ENCODE peak calls at places on chromosomes 16 and 17, in four cellular contexts. One of them, this sample, is unnamed.
A peak's percentile ranks its signal among the peaks of the same experiment; 100 is the strongest.

GRCh38 chr17:16407911-16408588 is 7.3 kb upstream of the TRPV2 start:
- DNase-seq in B cell: peak; percentile 71
- DNase-seq in cardiac muscle cell: peak; percentile 71
- DNase-seq in tibial artery: peak; percentile 81
- DNase-seq in this sample: peak; percentile 39

GRCh38 chr16:30931068-30931655 is 7.8 kb downstream of the FBXL19 start:
- DNase-seq in B cell: no peak
- DNase-seq in tibial artery: no peak
- DNase-seq in cardiac muscle cell: peak; percentile 37
- DNase-seq in this sample: no peak

GRCh38 chr17:33873218-33873617 is 381.9 kb upstream of the CCL2 start:
- DNase-seq in B cell: no peak
- DNase-seq in cardiac muscle cell: no peak
- DNase-seq in tibial artery: no peak
- DNase-seq in this sample: no peak

GRCh38 chr17:39767147-39767546 is 29.4 kb downstream of the GRB7 start:
- DNase-seq in tibial artery: no peak
- DNase-seq in B cell: no peak
- DNase-seq in cardiac muscle cell: no peak
- DNase-seq in this sample: no peak

GRCh38 chr16:88806491-88807111 is 3.0 kb downstream of the CDT1 start:
- DNase-seq in B cell: no peak
- DNase-seq in cardiac muscle cell: no peak
- DNase-seq in tibial artery: peak; percentile 68
- DNase-seq in this sample: no peak

GRCh38 chr16:53029971-53030370 is 22.7 kb downstream of the CHD9NB start:
- DNase-seq in tibial artery: no peak
- DNase-seq in cardiac muscle cell: no peak
- DNase-seq in B cell: no peak
- DNase-seq in this sample: no peak

GRCh38 chr17:67490471-67490870 is 113.4 kb downstream of the PITPNC1 start:
- DNase-seq in tibial artery: peak; percentile 65
- DNase-seq in B cell: no peak
- DNase-seq in cardiac muscle cell: no peak
- DNase-seq in this sample: peak; percentile 21

GRCh38 chr16:64428463-64428862 is 693.4 kb downstream of the CDH11 start:
- DNase-seq in tibial artery: no peak
- DNase-seq in B cell: no peak
- DNase-seq in cardiac muscle cell: no peak
- DNase-seq in this sample: no peak

GRCh38 chr17:16479264-16479663 is 12.7 kb downstream of the LRRC75A start:
- DNase-seq in B cell: no peak
- DNase-seq in cardiac muscle cell: no peak
- DNase-seq in tibial artery: no peak
- DNase-seq in this sample: no peak

GRCh38 chr17:9880582-9880999 is 24.5 kb downstream of the RCVRN start:
- DNase-seq in B cell: no peak
- DNase-seq in tibial artery: no peak
- DNase-seq in cardiac muscle cell: no peak
- DNase-seq in this sample: no peak

GRCh38 chr17:37710344-37710886 is 34.4 kb downstream of the HNF1B start:
- DNase-seq in tibial artery: no peak
- DNase-seq in B cell: no peak
- DNase-seq in cardiac muscle cell: no peak
- DNase-seq in this sample: no peak

GRCh38 chr16:22373662-22374310 is 633 bp downstream of the CDR2 start:
- DNase-seq in B cell: peak; percentile 57
- DNase-seq in tibial artery: peak; percentile 75
- DNase-seq in cardiac muscle cell: peak; percentile 42
- DNase-seq in this sample: peak; percentile 34

GRCh38 chr16:71460246-71460645 is 1.8 kb downstream of the ZNF23 start:
- DNase-seq in tibial artery: no peak
- DNase-seq in B cell: no peak
- DNase-seq in cardiac muscle cell: no peak
- DNase-seq in this sample: no peak

GRCh38 chr16:71456801-71457200 is 5.2 kb downstream of the ZNF23 start:
- DNase-seq in B cell: no peak
- DNase-seq in cardiac muscle cell: no peak
- DNase-seq in tibial artery: no peak
- DNase-seq in this sample: no peak

GRCh38 chr16:71459510-71459909 is 2.5 kb downstream of the ZNF23 start:
- DNase-seq in tibial artery: no peak
- DNase-seq in B cell: no peak
- DNase-seq in cardiac muscle cell: no peak
- DNase-seq in this sample: no peak

GRCh38 chr16:71467810-71468209 is 5.8 kb upstream of the ZNF23 start:
- DNase-seq in cardiac muscle cell: peak; percentile 81
- DNase-seq in tibial artery: no peak
- DNase-seq in B cell: peak; percentile 69
- DNase-seq in this sample: no peak

GRCh38 chr16:71461686-71462648 is at the start of gene ZNF23:
- DNase-seq in B cell: peak; percentile 91
- DNase-seq in tibial artery: peak; percentile 90
- DNase-seq in cardiac muscle cell: peak; percentile 89
- DNase-seq in this sample: peak; percentile 74
- TF ChIP-seq CTCF in B cell: peak; percentile 36
- TF ChIP-seq CTCF in tibial artery: no peak
- TF ChIP-seq CTCF in cardiac muscle cell: no peak
- TF ChIP-seq CTCF in this sample: no peak

GRCh38 chr17:82709024-82709675 is 7.4 kb upstream of the FN3KRP start:
- DNase-seq in tibial artery: no peak
- DNase-seq in B cell: no peak
- DNase-seq in cardiac muscle cell: no peak
- DNase-seq in this sample: no peak

GRCh38 chr17:82705756-82706155 is 7.3 kb upstream of the RAB40B start:
- DNase-seq in B cell: no peak
- DNase-seq in tibial artery: no peak
- DNase-seq in cardiac muscle cell: no peak
- DNase-seq in this sample: no peak

GRCh38 chr17:82709676-82710498 is 6.6 kb upstream of the FN3KRP start:
- DNase-seq in B cell: no peak
- DNase-seq in cardiac muscle cell: no peak
- DNase-seq in tibial artery: no peak
- DNase-seq in this sample: no peak

GRCh38 chr17:82713015-82713723 is 3.3 kb upstream of the FN3KRP start:
- DNase-seq in cardiac muscle cell: no peak
- DNase-seq in B cell: no peak
- DNase-seq in tibial artery: no peak
- DNase-seq in this sample: no peak

DNA sequence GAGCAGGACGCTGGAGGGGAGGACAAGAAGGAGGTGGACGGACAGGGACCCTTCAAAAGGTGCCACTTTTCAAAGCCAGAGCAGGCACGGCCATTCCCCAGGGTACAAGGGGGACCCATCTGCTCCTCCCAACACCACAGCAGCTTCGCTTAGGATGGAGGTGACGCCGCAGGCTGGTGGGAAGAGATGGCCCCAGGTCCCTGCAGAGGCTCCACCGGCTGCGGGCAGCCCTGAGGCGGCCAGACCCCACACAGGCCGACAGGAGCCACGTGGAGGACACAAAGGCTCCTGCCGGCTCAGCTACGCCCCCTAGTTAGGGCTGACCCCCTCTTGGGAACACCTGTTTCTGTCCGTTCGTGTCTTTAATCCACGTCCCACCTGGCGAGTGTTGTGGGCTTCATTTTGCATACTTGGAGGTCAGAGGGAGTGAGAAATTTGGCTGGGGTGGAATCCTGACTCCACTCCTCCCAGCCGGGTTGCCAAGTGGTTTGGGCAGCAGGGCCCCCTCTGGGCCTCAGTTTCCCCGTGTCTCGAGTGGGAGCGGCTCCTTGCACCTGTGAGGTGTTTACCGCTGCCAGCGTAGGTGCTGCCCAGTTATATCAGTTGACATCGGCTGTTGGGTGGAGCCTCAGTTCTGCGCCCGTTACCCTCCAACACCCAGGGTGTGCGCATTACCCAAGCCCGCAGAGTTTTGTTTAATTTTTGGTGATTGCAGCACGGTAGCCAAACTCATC is 5.8 kb upstream of the FN3KRP start:
- DNase-seq in B cell: no peak
- DNase-seq in tibial artery: no peak
- DNase-seq in cardiac muscle cell: no peak
- DNase-seq in this sample: no peak
- TF ChIP-seq CTCF in B cell: no peak
- TF ChIP-seq CTCF in tibial artery: no peak
- TF ChIP-seq CTCF in cardiac muscle cell: no peak
- TF ChIP-seq CTCF in this sample: no peak

DNA sequence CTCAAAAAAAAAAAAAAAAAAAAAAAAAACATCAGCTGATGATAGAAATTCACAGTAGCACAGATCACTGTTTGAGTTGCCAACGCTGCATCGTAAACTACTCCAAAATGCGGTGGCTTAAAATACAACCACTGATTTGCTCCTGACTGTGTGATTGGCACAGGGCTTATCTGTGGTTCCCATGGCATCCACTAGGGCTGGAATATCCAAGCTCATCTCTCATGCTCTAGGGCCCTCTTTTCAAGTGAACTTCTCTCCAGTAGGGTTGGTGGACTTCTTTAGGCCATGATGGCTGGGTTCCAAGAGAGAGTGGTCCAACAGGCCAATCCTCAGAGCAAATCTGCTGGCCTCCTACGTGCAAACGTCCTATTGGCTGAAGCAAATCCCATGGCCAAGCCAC is 15.9 kb upstream of the GPRC5B start:
- DNase-seq in tibial artery: no peak
- DNase-seq in cardiac muscle cell: no peak
- DNase-seq in B cell: no peak
- DNase-seq in this sample: no peak
- TF ChIP-seq CTCF in tibial artery: no peak
- TF ChIP-seq CTCF in cardiac muscle cell: no peak
- TF ChIP-seq CTCF in B cell: no peak
- TF ChIP-seq CTCF in this sample: no peak

GRCh38 chr16:2224183-2224486 is 744 bp downstream of the E4F1 start:
- DNase-seq in B cell: no peak
- DNase-seq in cardiac muscle cell: no peak
- DNase-seq in tibial artery: no peak
- DNase-seq in this sample: no peak
- TF ChIP-seq CTCF in B cell: no peak
- TF ChIP-seq CTCF in cardiac muscle cell: peak; percentile 38
- TF ChIP-seq CTCF in tibial artery: no peak
- TF ChIP-seq CTCF in this sample: no peak

DNA sequence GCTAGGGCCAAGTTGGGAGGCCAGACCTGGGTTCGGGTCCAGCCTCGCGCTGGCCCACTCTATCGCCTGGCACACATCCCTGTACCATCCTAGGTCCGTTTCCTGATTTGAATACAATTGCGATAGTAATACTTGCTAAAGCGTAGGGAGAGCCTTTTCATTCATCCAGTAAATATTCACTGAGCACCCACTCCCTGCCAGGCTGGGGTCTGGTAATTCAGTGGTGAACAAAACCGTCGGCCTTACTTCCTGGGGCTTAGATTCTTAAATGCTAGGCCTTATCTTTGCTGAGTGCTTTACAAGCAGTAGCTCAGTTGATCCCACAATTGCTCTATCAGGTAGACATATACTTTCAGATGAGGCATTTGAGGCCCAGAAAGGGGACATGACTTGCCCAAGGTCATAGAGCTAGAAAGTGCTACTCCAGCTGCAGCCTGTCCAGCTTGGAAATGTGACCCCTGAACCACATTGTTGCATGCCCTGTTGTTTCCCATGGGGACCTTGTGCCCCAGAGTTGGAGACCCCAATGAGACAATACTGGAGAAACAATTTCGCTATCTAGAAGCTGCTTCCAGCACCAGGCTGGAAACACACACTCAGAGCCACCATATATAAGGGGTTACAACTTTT is 689 bp downstream of the USB1 start:
- DNase-seq in B cell: no peak
- DNase-seq in cardiac muscle cell: no peak
- DNase-seq in tibial artery: no peak
- DNase-seq in this sample: no peak
- TF ChIP-seq CTCF in B cell: no peak
- TF ChIP-seq CTCF in cardiac muscle cell: no peak
- TF ChIP-seq CTCF in tibial artery: no peak
- TF ChIP-seq CTCF in this sample: no peak

DNA sequence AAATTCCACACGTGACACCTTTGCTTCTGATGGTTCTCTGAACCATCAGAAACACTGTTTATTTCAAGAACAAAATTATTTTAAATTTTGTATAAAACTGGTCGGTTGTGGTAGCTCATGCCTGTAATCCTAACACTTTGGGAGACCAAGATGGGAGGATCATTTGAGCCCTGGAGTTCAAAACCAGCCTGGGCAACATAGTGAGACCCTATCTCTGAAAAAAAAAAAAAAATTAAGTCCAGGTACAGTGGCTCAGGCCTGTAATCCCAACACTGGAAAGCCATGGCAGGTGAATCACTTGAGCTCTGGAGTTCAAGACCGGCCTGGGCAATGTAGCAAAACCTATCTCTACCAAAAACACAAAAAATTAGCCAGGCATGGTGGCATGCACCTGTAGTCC is 8.3 kb upstream of the KANSL1 start:
- DNase-seq in cardiac muscle cell: no peak
- DNase-seq in tibial artery: no peak
- DNase-seq in B cell: no peak
- DNase-seq in this sample: no peak
- TF ChIP-seq CTCF in cardiac muscle cell: no peak
- TF ChIP-seq CTCF in tibial artery: no peak
- TF ChIP-seq CTCF in B cell: no peak
- TF ChIP-seq CTCF in this sample: no peak

GRCh38 chr16:6571044-6571443 is 761.6 kb upstream of the RBFOX1 start:
- DNase-seq in B cell: no peak
- DNase-seq in cardiac muscle cell: no peak
- DNase-seq in tibial artery: no peak
- DNase-seq in this sample: no peak
- TF ChIP-seq CTCF in B cell: no peak
- TF ChIP-seq CTCF in cardiac muscle cell: no peak
- TF ChIP-seq CTCF in tibial artery: no peak
- TF ChIP-seq CTCF in this sample: no peak

GRCh38 chr17:60745544-60745943 is 67.9 kb downstream of the BCAS3 start:
- DNase-seq in cardiac muscle cell: no peak
- DNase-seq in B cell: no peak
- DNase-seq in tibial artery: no peak
- DNase-seq in this sample: no peak
- TF ChIP-seq CTCF in cardiac muscle cell: no peak
- TF ChIP-seq CTCF in B cell: no peak
- TF ChIP-seq CTCF in tibial artery: no peak
- TF ChIP-seq CTCF in this sample: no peak

GRCh38 chr17:7889166-7889584 is 586 bp downstream of the CHD3 start:
- DNase-seq in B cell: peak; percentile 32
- DNase-seq in tibial artery: peak; percentile 99
- DNase-seq in cardiac muscle cell: peak; percentile 88
- DNase-seq in this sample: peak; percentile 91
- TF ChIP-seq CTCF in B cell: no peak
- TF ChIP-seq CTCF in tibial artery: peak; percentile 51
- TF ChIP-seq CTCF in cardiac muscle cell: peak; percentile 47
- TF ChIP-seq CTCF in this sample: peak; percentile 58